ENCODE peak calls at places on chromosomes 2 and 18, in four cellular contexts. N, E, J and I are unnamed samples.

GRCh38 chr2:237614151-237614720 is 13.2 kb upstream of the LRRFIP1 start:
- DNase-seq in N (no peak), E (no peak), J (peak), I (no peak)

GRCh38 chr2:73979686-73980085 is 5.0 kb upstream of the TET3 start:
- DNase-seq in J (peak), N (no peak), E (no peak), I (no peak)

GRCh38 chr2:45649855-45650806 is 1.3 kb upstream of the PRKCE start:
- DNase-seq in E (peak), J (peak), N (peak), I (peak)

GRCh38 chr2:233535276-233535675 is 31.3 kb downstream of the USP40 start:
- DNase-seq in N (no peak), J (no peak), E (no peak), I (no peak)

GRCh38 chr2:38106420-38107182 is 30.6 kb upstream of the CYP1B1 start:
- DNase-seq in J (peak), E (no peak), N (no peak), I (peak)

GRCh38 chr18:57436193-57436964 is 1.2 kb downstream of the ONECUT2 start:
- DNase-seq in E (no peak), N (no peak), J (no peak), I (no peak)

GRCh38 chr2:215479536-215480240 is 43.8 kb upstream of the FN1 start:
- DNase-seq in N (no peak), J (no peak), E (no peak), I (no peak)

GRCh38 chr2:126425943-126426342 is 230.0 kb upstream of the GYPC start:
- DNase-seq in N (no peak), J (no peak), E (no peak), I (no peak)

GRCh38 chr2:84495539-84496146 is 20.7 kb upstream of the DNAH6 start:
- DNase-seq in N (peak), J (peak), E (peak), I (no peak)

GRCh38 chr2:183117226-183117625 is 7.0 kb upstream of the NUP35 start:
- DNase-seq in N (no peak), J (no peak), E (peak), I (no peak)

GRCh38 chr2:100013892-100014677 is 128.3 kb downstream of the AFF3 start:
- DNase-seq in E (peak), J (no peak), N (peak), I (peak)

GRCh38 chr2:127097841-127098651 is 8.9 kb downstream of the BIN1 start:
- DNase-seq in N (no peak), J (no peak), E (no peak), I (no peak)

GRCh38 chr2:94996401-94997100 is 29.0 kb upstream of the MAL start:
- DNase-seq in N (no peak), J (no peak), E (no peak), I (no peak)

GRCh38 chr2:198097628-198098027 is 293.2 kb downstream of the PLCL1 start:
- DNase-seq in J (no peak), E (no peak), N (no peak), I (no peak)

GRCh38 chr2:218607436-218608115 is at the start of gene PLCD4:
- DNase-seq in J (no peak), E (no peak), N (no peak), I (peak)

GRCh38 chr2:9748586-9748985 is 94.7 kb upstream of the TAF1B start:
- DNase-seq in J (no peak), N (peak), E (no peak), I (no peak)

GRCh38 chr2:66772618-66773017 is 337.7 kb downstream of the MEIS1 start:
- DNase-seq in J (no peak), E (no peak), N (no peak), I (no peak)

GRCh38 chr2:239873656-239874635 is 151.2 kb downstream of the NDUFA10 start:
- DNase-seq in E (no peak), N (no peak), J (no peak), I (no peak)

GRCh38 chr2:158724803-158725271 is 70.3 kb upstream of the DAPL1 start:
- DNase-seq in E (no peak), J (no peak), N (peak), I (peak)

GRCh38 chr18:70228546-70228945 is 23.1 kb upstream of the RTTN start:
- DNase-seq in E (no peak), J (peak), N (no peak), I (no peak)

GRCh38 chr18:74146756-74147155 is 878 bp downstream of the FBXO15 start:
- DNase-seq in E (no peak), J (no peak), N (no peak), I (no peak)

GRCh38 chr18:23228102-23229051 is 93.1 kb downstream of the CABLES1 start:
- DNase-seq in N (no peak), J (peak), E (no peak), I (no peak)

GRCh38 chr18:29849145-29849544 is 1193.4 kb downstream of the DSC3 start:
- DNase-seq in J (no peak), N (no peak), E (no peak), I (no peak)

GRCh38 chr18:79855147-79855910 is 57.6 kb downstream of the KCNG2 start:
- DNase-seq in E (no peak), N (no peak), J (peak), I (no peak)

GRCh38 chr18:58522157-58522556 is 106.7 kb downstream of the ALPK2 start:
- DNase-seq in N (no peak), E (no peak), J (no peak), I (no peak)

GRCh38 chr2:174023591-174024523 is 58.7 kb upstream of the SP3 start:
- DNase-seq in E (peak), N (no peak), J (peak), I (no peak)

GRCh38 chr18:292271-292670 is 24.4 kb upstream of the THOC1 start:
- DNase-seq in E (no peak), N (no peak), J (peak), I (no peak)

GRCh38 chr2:200353125-200353524 is 46.6 kb downstream of the SPATS2L start:
- DNase-seq in N (no peak), E (no peak), J (no peak), I (no peak)
- TF ChIP-seq POLR2A in N (no peak), E (no peak), J (no peak), I (no peak)

GRCh38 chr18:3623769-3624545 is 174.0 kb downstream of the TGIF1 start:
- DNase-seq in E (peak), J (no peak), N (peak), I (peak)
- TF ChIP-seq POLR2A in E (peak), J (no peak), N (peak), I (peak)

DNA sequence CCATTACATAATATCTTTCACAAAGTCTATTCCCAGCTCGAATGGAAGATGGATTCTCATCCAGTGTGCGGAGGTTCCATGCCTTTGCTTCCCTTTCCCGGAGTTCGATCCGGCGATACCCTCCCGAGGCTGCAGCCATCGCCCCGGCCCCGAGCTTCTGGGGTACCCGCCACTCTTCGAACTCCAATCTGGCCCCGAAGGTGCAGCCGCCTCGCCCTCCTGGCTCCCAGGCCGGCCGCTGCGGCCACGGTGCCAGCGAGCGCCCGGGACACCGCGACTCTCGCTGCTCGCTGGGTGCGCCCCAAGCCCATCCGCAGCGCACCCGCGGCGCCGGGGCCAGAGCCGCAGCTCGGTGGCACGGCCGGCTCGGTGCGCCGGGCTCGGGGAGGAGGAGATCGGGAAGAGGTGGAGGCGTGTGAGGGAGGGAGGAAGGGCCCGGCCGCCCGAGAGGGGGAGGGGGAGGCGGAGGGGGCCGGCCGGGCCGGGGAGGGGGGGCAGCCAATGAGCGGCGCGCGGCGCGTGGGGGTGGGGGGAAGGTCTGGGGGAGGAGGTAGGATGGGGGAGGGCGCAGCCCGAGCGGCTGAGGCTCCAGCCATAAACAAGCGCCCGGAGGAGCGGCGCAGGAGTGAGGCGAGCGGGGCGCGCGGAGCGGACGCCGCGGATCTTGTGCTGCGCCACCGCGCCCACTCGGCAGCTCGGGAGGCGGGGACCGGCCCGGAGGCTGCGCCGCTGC is at the start of gene CRIM1:
- DNase-seq in J (peak), N (peak), E (peak), I (peak)
- TF ChIP-seq POLR2A in J (no peak), N (peak), E (no peak), I (peak)

GRCh38 chr2:202377308-202377736 is 1.2 kb downstream of the BMPR2 start:
- DNase-seq in N (no peak), E (peak), J (peak), I (peak)

GRCh38 chr2:202376460-202377307 is 557 bp downstream of the BMPR2 start:
- DNase-seq in J (peak), N (no peak), E (peak), I (peak)

GRCh38 chr2:202375611-202376408 is at the start of gene BMPR2:
- DNase-seq in N (peak), E (peak), J (peak), I (peak)

GRCh38 chr2:202373490-202373889 is 2.6 kb upstream of the BMPR2 start:
- DNase-seq in E (no peak), J (peak), N (no peak), I (no peak)

GRCh38 chr2:202375006-202375610 is 1.0 kb upstream of the BMPR2 start:
- DNase-seq in E (no peak), N (no peak), J (peak), I (peak)
- TF ChIP-seq POLR2A in E (no peak), N (peak), J (no peak), I (peak)

DNA sequence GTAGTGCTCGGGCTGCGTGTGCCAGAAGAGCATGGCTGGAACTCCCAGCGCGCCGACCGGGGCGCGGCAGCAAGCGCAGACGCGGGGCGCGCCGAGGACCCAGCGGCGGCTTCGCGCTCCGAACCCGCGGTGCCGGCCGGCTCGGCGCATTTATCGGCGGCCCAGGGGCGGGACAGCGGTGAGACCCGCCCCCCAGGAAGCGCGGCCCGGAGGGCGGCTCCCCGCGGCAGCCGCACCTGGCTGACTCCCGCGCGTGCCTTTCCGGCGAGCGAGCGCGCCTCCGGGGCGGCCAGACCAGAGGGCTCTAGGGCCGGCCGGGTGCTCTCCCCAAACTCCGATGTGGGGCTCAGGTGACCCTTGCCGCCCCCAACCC is at the start of gene TFCP2L1:
- DNase-seq in J (peak), N (peak), E (peak), I (no peak)
- TF ChIP-seq POLR2A in J (no peak), N (peak), E (no peak), I (no peak)

GRCh38 chr2:171320731-171321130 is 113.1 kb downstream of the METTL8 start:
- DNase-seq in J (no peak), E (no peak), N (no peak), I (no peak)

GRCh38 chr2:171318463-171318934 is 115.3 kb downstream of the METTL8 start:
- DNase-seq in N (no peak), J (no peak), E (no peak), I (no peak)

GRCh38 chr2:171320208-171320621 is 113.6 kb downstream of the METTL8 start:
- DNase-seq in J (no peak), E (no peak), N (no peak), I (no peak)

GRCh38 chr2:171317492-171318125 is 116.2 kb downstream of the METTL8 start:
- DNase-seq in N (no peak), J (no peak), E (no peak), I (no peak)

GRCh38 chr2:171319164-171319810 is 114.5 kb downstream of the METTL8 start:
- DNase-seq in E (no peak), J (no peak), N (no peak), I (no peak)
- TF ChIP-seq POLR2A in E (no peak), J (no peak), N (no peak), I (no peak)

GRCh38 chr2:231456295-231457004 is 7.8 kb downstream of the NCL start:
- DNase-seq in J (no peak), N (no peak), E (no peak), I (no peak)
- TF ChIP-seq POLR2A in J (no peak), N (no peak), E (no peak), I (no peak)